ENCODE peak calls at places on chromosome 1, in ten cellular contexts. T, X, O, H, G, D, P, Z, I and S are unnamed samples. For H3K4me1 and H3K27me3, the result is how much of the 10 kb centered on the place peaks cover.

GRCh38 chr1:192805832-192806323 is 3.0 kb upstream of the RGS2 start:
- DNase-seq in P (no peak), T (peak), X (no peak), G (no peak), O (peak), H (peak), D (no peak), Z (peak), I (no peak), S (no peak)

GRCh38 chr1:81023187-81023724 is 777.5 kb upstream of the ADGRL2 start:
- DNase-seq in X (no peak), D (no peak), H (no peak), O (no peak), Z (no peak), G (no peak), T (no peak), I (no peak), P (no peak), S (no peak)

GRCh38 chr1:17984510-17985085 is 123.0 kb upstream of the IGSF21 start:
- DNase-seq in P (no peak), G (no peak), I (no peak), H (peak), T (no peak), O (no peak), X (no peak), Z (no peak), D (peak), S (peak)

GRCh38 chr1:193519922-193520321 is 333.5 kb upstream of the B3GALT2 start:
- DNase-seq in D (no peak), I (no peak), G (no peak), H (no peak), X (no peak), Z (no peak), P (no peak), T (no peak), O (no peak), S (no peak)

GRCh38 chr1:9128161-9128519 is 762 bp downstream of the GPR157 start:
- DNase-seq in Z (no peak), T (no peak), I (peak), O (no peak), P (peak), G (peak), X (peak), H (no peak), D (peak), S (no peak)

GRCh38 chr1:226988337-226988672 is 48.2 kb downstream of the COQ8A start:
- DNase-seq in H (no peak), O (no peak), D (no peak), X (no peak), I (no peak), Z (no peak), G (no peak), P (no peak), T (no peak), S (no peak)

GRCh38 chr1:69947837-69948236 is 257.5 kb downstream of the LRRC40 start:
- DNase-seq in O (no peak), H (peak), P (no peak), D (no peak), I (no peak), G (no peak), Z (no peak), X (no peak), T (no peak), S (no peak)

GRCh38 chr1:244224487-244225430 is 173.7 kb downstream of the ZBTB18 start:
- DNase-seq in X (peak), G (peak), I (no peak), H (no peak), D (no peak), P (no peak), O (no peak), T (no peak), Z (no peak), S (no peak)

GRCh38 chr1:156842618-156843300 is 16.2 kb downstream of the INSRR start:
- DNase-seq in T (no peak), X (no peak), D (no peak), O (no peak), G (no peak), P (no peak), I (no peak), Z (no peak), H (no peak), S (no peak)

GRCh38 chr1:16189921-16190499 is 22.4 kb downstream of the ARHGEF19 start:
- DNase-seq in D (no peak), H (no peak), X (no peak), T (no peak), Z (no peak), G (no peak), O (no peak), I (no peak), P (no peak), S (peak)

GRCh38 chr1:86370627-86371026 is 25.5 kb downstream of the ODF2L start:
- DNase-seq in Z (peak), I (no peak), X (no peak), G (no peak), O (no peak), D (no peak), T (no peak), H (peak), P (no peak), S (no peak)

GRCh38 chr1:233151850-233152249 is 143.7 kb downstream of the PCNX2 start:
- DNase-seq in I (no peak), G (peak), H (peak), P (no peak), X (peak), O (no peak), Z (no peak), T (no peak), D (no peak), S (no peak)

GRCh38 chr1:31595836-31596736 is 19.8 kb downstream of the TINAGL1 start:
- DNase-seq in O (no peak), Z (no peak), X (no peak), P (no peak), I (no peak), T (no peak), D (no peak), G (no peak), H (no peak), S (no peak)

GRCh38 chr1:46653405-46653853 is 14.7 kb downstream of the ATPAF1 start:
- DNase-seq in D (no peak), O (no peak), H (peak), P (no peak), X (no peak), G (no peak), Z (peak), T (no peak), I (no peak), S (no peak)

GRCh38 chr1:78284354-78284753 is 206.4 kb upstream of the PTGFR start:
- DNase-seq in I (no peak), G (no peak), H (peak), O (no peak), Z (no peak), D (peak), X (no peak), T (no peak), P (no peak), S (no peak)

GRCh38 chr1:208207388-208208131 is 36.6 kb downstream of the PLXNA2 start:
- DNase-seq in G (peak), D (peak), I (no peak), H (peak), P (no peak), T (no peak), X (peak), Z (peak), O (no peak), S (no peak)

GRCh38 chr1:28326980-28327379 is 1.9 kb upstream of the MED18 start:
- DNase-seq in P (no peak), I (no peak), O (no peak), X (no peak), H (no peak), Z (peak), D (no peak), G (no peak), T (no peak), S (no peak)

GRCh38 chr1:66809736-66810326 is 8.8 kb upstream of the INSL5 start:
- DNase-seq in G (no peak), O (no peak), I (no peak), H (peak), D (no peak), P (no peak), X (no peak), T (no peak), Z (peak), S (no peak)

GRCh38 chr1:1780598-1781525 is 2.6 kb upstream of the NADK start:
- DNase-seq in Z (no peak), I (no peak), G (no peak), T (no peak), O (no peak), H (no peak), X (no peak), D (peak), P (no peak), S (peak)
- H3K4me3 ChIP-seq in Z (no peak), I (no peak), G (no peak), T (peak), O (peak), H (no peak), X (no peak), D (no peak), P (no peak), S (no peak)

DNA sequence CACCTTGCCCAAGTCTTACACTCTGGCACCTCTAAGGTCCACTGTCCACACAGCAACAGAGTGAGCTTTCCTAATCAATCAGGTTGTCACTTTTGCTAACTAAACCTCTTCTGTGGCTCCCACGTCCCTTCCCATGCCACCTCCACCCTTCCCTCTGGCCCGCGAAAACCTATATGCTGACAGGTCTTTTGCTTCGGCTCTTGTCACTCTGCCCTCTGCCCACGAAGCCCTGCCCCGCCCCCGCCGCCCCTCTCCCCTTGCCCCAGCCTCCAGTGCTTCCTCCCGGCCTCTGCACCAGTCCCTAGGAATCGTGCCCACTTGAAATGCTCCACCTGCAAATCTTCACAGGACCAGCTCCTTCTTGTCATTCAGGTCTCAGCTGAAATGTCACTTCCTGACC is 8.1 kb downstream of the TP53BP2 start:
- DNase-seq in O (no peak), X (no peak), G (no peak), D (no peak), I (no peak), T (no peak), P (no peak), H (no peak), Z (no peak), S (no peak)
- H3K4me1 ChIP-seq in O (under half), X (under half), G (half or more), D (half or more), I (under half), T (half or more), P (under half), H (under half), Z (under half), S (under half)

DNA sequence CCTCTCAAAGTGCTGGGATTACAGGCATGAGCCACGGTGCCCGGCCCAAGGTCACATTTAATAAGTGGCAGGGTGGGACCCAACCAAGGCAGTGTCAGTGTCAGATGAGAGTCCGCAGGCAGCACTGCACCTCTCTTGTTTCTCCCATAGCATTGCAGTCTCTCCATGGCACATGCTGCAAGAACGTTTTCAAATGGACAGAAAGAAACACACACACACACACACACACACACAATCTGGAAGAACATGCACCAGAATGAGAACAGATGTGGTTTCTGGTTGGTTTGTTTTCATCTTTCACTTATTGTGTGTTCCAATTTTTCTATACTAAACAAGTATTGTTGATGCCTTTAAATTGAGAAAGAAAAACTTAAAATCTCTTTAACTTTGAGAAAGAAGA is 126.5 kb downstream of the SYF2 start:
- DNase-seq in D (no peak), T (no peak), I (peak), O (no peak), Z (no peak), G (no peak), P (no peak), H (no peak), X (no peak), S (no peak)
- H3K27me3 ChIP-seq in D (under half), T (under half), I (under half), O (under half), Z (under half), G (under half), P (under half), H (under half), X (under half), S (under half)

DNA sequence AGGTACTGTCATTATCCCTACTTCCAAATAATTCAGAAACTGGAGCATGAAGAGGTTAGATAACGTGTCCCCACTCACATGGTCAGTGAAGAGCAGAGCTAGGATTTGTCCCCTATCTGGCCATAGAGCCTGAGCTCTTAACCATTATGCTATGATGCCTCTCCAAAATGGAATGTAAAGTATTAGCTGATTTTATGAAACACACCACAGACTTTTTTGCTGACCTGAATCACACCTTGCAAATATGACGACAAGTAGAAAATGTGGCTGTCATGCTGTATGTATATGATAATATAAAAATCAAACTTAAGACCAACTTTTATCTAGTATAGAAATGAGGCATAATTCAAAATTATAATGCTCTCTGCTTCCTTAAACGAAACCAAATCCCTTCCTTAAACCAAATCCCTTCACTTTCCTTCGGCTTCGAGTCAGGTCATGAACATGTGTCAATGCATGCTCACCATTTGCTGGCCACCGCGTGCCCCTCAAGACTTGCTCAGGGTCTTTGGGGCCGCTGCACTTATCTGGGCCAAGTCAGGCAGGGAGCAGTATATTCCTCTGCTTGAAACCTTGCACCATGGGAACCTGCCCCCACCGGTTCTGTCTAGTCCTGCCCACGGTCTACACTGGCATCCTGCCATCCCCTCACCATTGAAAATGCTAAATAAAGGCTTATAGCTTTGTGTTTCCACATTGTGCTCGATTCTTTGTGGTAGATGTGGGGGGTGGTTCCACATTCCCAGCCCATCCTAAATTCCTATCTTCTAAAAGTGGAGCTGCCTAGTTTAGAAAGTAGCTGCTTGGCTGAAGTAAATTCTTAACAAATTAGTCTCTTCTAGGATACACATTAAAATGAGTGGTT is 1.6 kb upstream of the TMCC2 start:
- DNase-seq in Z (no peak), T (no peak), G (no peak), I (no peak), D (no peak), X (no peak), H (peak), O (no peak), P (no peak), S (no peak)
- H3K4me3 ChIP-seq in Z (no peak), T (no peak), G (no peak), I (no peak), D (no peak), X (no peak), H (no peak), O (no peak), P (no peak), S (no peak)

GRCh38 chr1:160429702-160430535 is 29.6 kb downstream of the VANGL2 start:
- DNase-seq in Z (no peak), O (peak), D (no peak), G (no peak), H (no peak), T (peak), I (no peak), P (no peak), X (no peak), S (no peak)

GRCh38 chr1:160432371-160432786 is 32.0 kb downstream of the VANGL2 start:
- DNase-seq in O (peak), D (no peak), G (no peak), P (no peak), T (peak), Z (no peak), H (no peak), I (no peak), X (no peak), S (no peak)

GRCh38 chr1:160428655-160429054 is 28.3 kb downstream of the VANGL2 start:
- DNase-seq in I (no peak), G (no peak), H (peak), T (peak), D (peak), O (peak), Z (peak), X (peak), P (peak), S (peak)

GRCh38 chr1:160429125-160429551 is 28.8 kb downstream of the VANGL2 start:
- DNase-seq in X (no peak), G (no peak), T (peak), I (no peak), Z (no peak), O (no peak), P (no peak), D (no peak), H (no peak), S (no peak)

GRCh38 chr1:160431571-160431970 is 31.2 kb downstream of the VANGL2 start:
- DNase-seq in D (no peak), O (no peak), T (no peak), I (no peak), Z (no peak), P (no peak), H (no peak), G (no peak), X (no peak), S (no peak)
- H3K4me1 ChIP-seq in D (under half), O (half or more), T (half or more), I (under half), Z (under half), P (under half), H (under half), G (under half), X (under half), S (under half)